ENCODE peak calls at places on chromosomes 12 and 14, in four cellular contexts. S is hypothalamus, Y is fibroblast of pulmonary artery, R is AG09319. N is an unnamed sample.

GRCh38 chr12:124039276-124039675 is 66.3 kb downstream of the ZNF664 start:
- DNase-seq in S (no peak), Y (peak), R (no peak), N (no peak)

GRCh38 chr12:70645494-70646317 is 8.5 kb upstream of the PTPRB start:
- DNase-seq in S (no peak), Y (peak), R (peak), N (no peak)

GRCh38 chr12:76611533-76611932 is 52.0 kb upstream of the OSBPL8 start:
- DNase-seq in S (no peak), Y (peak), R (peak), N (no peak)

GRCh38 chr12:131833288-131833895 is 5.2 kb downstream of the MMP17 start:
- DNase-seq in S (no peak), Y (no peak), R (no peak), N (no peak)

GRCh38 chr14:58732387-58732786 is 94.6 kb downstream of the DACT1 start:
- DNase-seq in S (no peak), Y (no peak), R (no peak), N (no peak)

GRCh38 chr14:25110101-25110500 is 60.2 kb upstream of the STXBP6 start:
- DNase-seq in S (no peak), Y (no peak), R (no peak), N (no peak)

GRCh38 chr12:80230068-80230467 is 130.7 kb downstream of the OTOGL start:
- DNase-seq in S (no peak), Y (no peak), R (no peak), N (no peak)

GRCh38 chr12:114661245-114661644 is 22.7 kb downstream of the TBX3 start:
- DNase-seq in S (no peak), Y (no peak), R (no peak), N (no peak)

GRCh38 chr14:50666772-50667490 is 1.2 kb downstream of the SAV1 start:
- DNase-seq in S (no peak), Y (peak), R (peak), N (no peak)

GRCh38 chr12:62844915-62845314 is 90.0 kb downstream of the PPM1H start:
- DNase-seq in S (no peak), Y (no peak), R (no peak), N (no peak)

GRCh38 chr12:27382126-27382795 is 49.6 kb downstream of the BMAL2 start:
- DNase-seq in S (no peak), Y (no peak), R (no peak), N (no peak)

GRCh38 chr14:64654072-64654899 is 49.9 kb upstream of the PLEKHG3 start:
- DNase-seq in S (no peak), Y (peak), R (no peak), N (no peak)

GRCh38 chr14:93115920-93116675 is at the start of gene ITPK1:
- DNase-seq in S (no peak), Y (peak), R (no peak), N (peak)

GRCh38 chr14:79705126-79705894 is 506.0 kb downstream of the DIO2 start:
- DNase-seq in S (no peak), Y (no peak), R (no peak), N (no peak)

GRCh38 chr14:52926994-52927393 is 23.9 kb downstream of the FERMT2 start:
- DNase-seq in S (no peak), Y (peak), R (no peak), N (no peak)

GRCh38 chr14:74967618-74968017 is 12.2 kb upstream of the PGF start:
- DNase-seq in S (no peak), Y (no peak), R (no peak), N (no peak)